ENCODE peak calls at places on chromosome 22, in seven cellular contexts. One of them, this sample, is unnamed.

GRCh38 chr22:18056161-18056666 is 21.6 kb upstream of the PEX26 start:
- DNase-seq in M059J: peak; percentile 86
- DNase-seq in RWPE1: no peak
- DNase-seq in MCF 10A: no peak
- DNase-seq in stimulated activated CD4-positive, alpha-beta T cell treated with anti-CD3 and anti-CD28 coated beads, Interleukin-1b, Interleukin-23, amount 100 ng/mL, for 4 hours: no peak
- DNase-seq in immature natural killer cell: no peak
- DNase-seq in ovary: no peak
- DNase-seq in this sample: peak; percentile 59

GRCh38 chr22:25764270-25765015 is 22.5 kb downstream of the MYO18B start:
- DNase-seq in M059J: peak; percentile 10
- DNase-seq in RWPE1: no peak
- DNase-seq in MCF 10A: no peak
- DNase-seq in stimulated activated CD4-positive, alpha-beta T cell treated with anti-CD3 and anti-CD28 coated beads, Interleukin-1b, Interleukin-23, amount 100 ng/mL, for 4 hours: no peak
- DNase-seq in immature natural killer cell: no peak
- DNase-seq in ovary: no peak
- DNase-seq in this sample: no peak

GRCh38 chr22:22395230-22395629 is 113.3 kb downstream of the ZNF280B start:
- DNase-seq in M059J: no peak
- DNase-seq in RWPE1: no peak
- DNase-seq in MCF 10A: no peak
- DNase-seq in stimulated activated CD4-positive, alpha-beta T cell treated with anti-CD3 and anti-CD28 coated beads, Interleukin-1b, Interleukin-23, amount 100 ng/mL, for 4 hours: no peak
- DNase-seq in immature natural killer cell: no peak
- DNase-seq in ovary: no peak
- DNase-seq in this sample: no peak

GRCh38 chr22:28883917-28884753 is 763 bp downstream of the ZNRF3 start:
- DNase-seq in M059J: peak; percentile 29
- DNase-seq in RWPE1: peak; percentile 19
- DNase-seq in MCF 10A: peak; percentile 35
- DNase-seq in stimulated activated CD4-positive, alpha-beta T cell treated with anti-CD3 and anti-CD28 coated beads, Interleukin-1b, Interleukin-23, amount 100 ng/mL, for 4 hours: peak; percentile 31
- DNase-seq in immature natural killer cell: peak; percentile 27
- DNase-seq in ovary: peak; percentile 71
- DNase-seq in this sample: no peak

GRCh38 chr22:28332410-28332809 is 347.2 kb downstream of the TTC28 start:
- DNase-seq in M059J: no peak
- DNase-seq in RWPE1: no peak
- DNase-seq in MCF 10A: no peak
- DNase-seq in stimulated activated CD4-positive, alpha-beta T cell treated with anti-CD3 and anti-CD28 coated beads, Interleukin-1b, Interleukin-23, amount 100 ng/mL, for 4 hours: no peak
- DNase-seq in immature natural killer cell: no peak
- DNase-seq in ovary: no peak
- DNase-seq in this sample: no peak

GRCh38 chr22:36587289-36588154 is 58.6 kb upstream of the EIF3D start:
- DNase-seq in M059J: peak; percentile 68
- DNase-seq in RWPE1: peak; percentile 35
- DNase-seq in MCF 10A: peak; percentile 27
- DNase-seq in stimulated activated CD4-positive, alpha-beta T cell treated with anti-CD3 and anti-CD28 coated beads, Interleukin-1b, Interleukin-23, amount 100 ng/mL, for 4 hours: no peak
- DNase-seq in immature natural killer cell: no peak
- DNase-seq in ovary: no peak
- DNase-seq in this sample: no peak

GRCh38 chr22:23121026-23121823 is 20.6 kb downstream of the RSPH14 start:
- DNase-seq in M059J: peak; percentile 16
- DNase-seq in RWPE1: no peak
- DNase-seq in MCF 10A: no peak
- DNase-seq in stimulated activated CD4-positive, alpha-beta T cell treated with anti-CD3 and anti-CD28 coated beads, Interleukin-1b, Interleukin-23, amount 100 ng/mL, for 4 hours: no peak
- DNase-seq in immature natural killer cell: no peak
- DNase-seq in ovary: no peak
- DNase-seq in this sample: no peak

GRCh38 chr22:38756631-38757463 is 1.0 kb upstream of the SUN2 start:
- DNase-seq in M059J: no peak
- DNase-seq in RWPE1: no peak
- DNase-seq in MCF 10A: no peak
- DNase-seq in stimulated activated CD4-positive, alpha-beta T cell treated with anti-CD3 and anti-CD28 coated beads, Interleukin-1b, Interleukin-23, amount 100 ng/mL, for 4 hours: no peak
- DNase-seq in immature natural killer cell: no peak
- DNase-seq in ovary: no peak
- DNase-seq in this sample: no peak

GRCh38 chr22:20463324-20464095 is 25.9 kb upstream of the SCARF2 start:
- DNase-seq in M059J: no peak
- DNase-seq in RWPE1: no peak
- DNase-seq in MCF 10A: no peak
- DNase-seq in stimulated activated CD4-positive, alpha-beta T cell treated with anti-CD3 and anti-CD28 coated beads, Interleukin-1b, Interleukin-23, amount 100 ng/mL, for 4 hours: no peak
- DNase-seq in immature natural killer cell: peak; percentile 27
- DNase-seq in ovary: no peak
- DNase-seq in this sample: no peak

GRCh38 chr22:21450320-21450831 is 16.8 kb upstream of the TMEM191C start:
- DNase-seq in M059J: no peak
- DNase-seq in RWPE1: no peak
- DNase-seq in MCF 10A: no peak
- DNase-seq in stimulated activated CD4-positive, alpha-beta T cell treated with anti-CD3 and anti-CD28 coated beads, Interleukin-1b, Interleukin-23, amount 100 ng/mL, for 4 hours: no peak
- DNase-seq in immature natural killer cell: no peak
- DNase-seq in ovary: peak; percentile 26
- DNase-seq in this sample: no peak

GRCh38 chr22:33648478-33648877 is 271.8 kb downstream of the LARGE1 start:
- DNase-seq in M059J: no peak
- DNase-seq in RWPE1: no peak
- DNase-seq in MCF 10A: no peak
- DNase-seq in stimulated activated CD4-positive, alpha-beta T cell treated with anti-CD3 and anti-CD28 coated beads, Interleukin-1b, Interleukin-23, amount 100 ng/mL, for 4 hours: no peak
- DNase-seq in immature natural killer cell: no peak
- DNase-seq in ovary: no peak
- DNase-seq in this sample: no peak

GRCh38 chr22:46381142-46381541 is 45.6 kb downstream of the TRMU start:
- DNase-seq in M059J: peak; percentile 73
- DNase-seq in RWPE1: no peak
- DNase-seq in MCF 10A: peak; percentile 24
- DNase-seq in stimulated activated CD4-positive, alpha-beta T cell treated with anti-CD3 and anti-CD28 coated beads, Interleukin-1b, Interleukin-23, amount 100 ng/mL, for 4 hours: no peak
- DNase-seq in immature natural killer cell: no peak
- DNase-seq in ovary: no peak
- DNase-seq in this sample: peak; percentile 71

GRCh38 chr22:45575173-45575572 is 72.5 kb downstream of the FBLN1 start:
- DNase-seq in M059J: no peak
- DNase-seq in RWPE1: no peak
- DNase-seq in MCF 10A: no peak
- DNase-seq in stimulated activated CD4-positive, alpha-beta T cell treated with anti-CD3 and anti-CD28 coated beads, Interleukin-1b, Interleukin-23, amount 100 ng/mL, for 4 hours: no peak
- DNase-seq in immature natural killer cell: no peak
- DNase-seq in ovary: no peak
- DNase-seq in this sample: no peak

GRCh38 chr22:16963189-16963945 is 44.7 kb downstream of the GAB4 start:
- DNase-seq in M059J: no peak
- DNase-seq in RWPE1: no peak
- DNase-seq in MCF 10A: no peak
- DNase-seq in stimulated activated CD4-positive, alpha-beta T cell treated with anti-CD3 and anti-CD28 coated beads, Interleukin-1b, Interleukin-23, amount 100 ng/mL, for 4 hours: no peak
- DNase-seq in immature natural killer cell: no peak
- DNase-seq in ovary: no peak
- DNase-seq in this sample: no peak

GRCh38 chr22:44793506-44794225 is 41.3 kb downstream of the ARHGAP8 start:
- DNase-seq in M059J: no peak
- DNase-seq in RWPE1: no peak
- DNase-seq in MCF 10A: no peak
- DNase-seq in stimulated activated CD4-positive, alpha-beta T cell treated with anti-CD3 and anti-CD28 coated beads, Interleukin-1b, Interleukin-23, amount 100 ng/mL, for 4 hours: no peak
- DNase-seq in immature natural killer cell: no peak
- DNase-seq in ovary: no peak
- DNase-seq in this sample: no peak

GRCh38 chr22:44686873-44687600 is 15.0 kb upstream of the PRR5 start:
- DNase-seq in M059J: no peak
- DNase-seq in RWPE1: no peak
- DNase-seq in MCF 10A: no peak
- DNase-seq in stimulated activated CD4-positive, alpha-beta T cell treated with anti-CD3 and anti-CD28 coated beads, Interleukin-1b, Interleukin-23, amount 100 ng/mL, for 4 hours: no peak
- DNase-seq in immature natural killer cell: no peak
- DNase-seq in ovary: no peak
- DNase-seq in this sample: peak; percentile 41

GRCh38 chr22:24822471-24822870 is 16.5 kb downstream of the SGSM1 start:
- DNase-seq in M059J: no peak
- DNase-seq in RWPE1: no peak
- DNase-seq in MCF 10A: no peak
- DNase-seq in stimulated activated CD4-positive, alpha-beta T cell treated with anti-CD3 and anti-CD28 coated beads, Interleukin-1b, Interleukin-23, amount 100 ng/mL, for 4 hours: no peak
- DNase-seq in immature natural killer cell: no peak
- DNase-seq in ovary: no peak
- DNase-seq in this sample: no peak

GRCh38 chr22:48968201-48968959 is 859.3 kb downstream of the BRD1 start:
- DNase-seq in M059J: no peak
- DNase-seq in RWPE1: no peak
- DNase-seq in MCF 10A: no peak
- DNase-seq in stimulated activated CD4-positive, alpha-beta T cell treated with anti-CD3 and anti-CD28 coated beads, Interleukin-1b, Interleukin-23, amount 100 ng/mL, for 4 hours: peak; percentile 7
- DNase-seq in immature natural killer cell: no peak
- DNase-seq in ovary: no peak
- DNase-seq in this sample: peak; percentile 1

GRCh38 chr22:17808688-17809403 is 34.6 kb upstream of the BID start:
- DNase-seq in M059J: no peak
- DNase-seq in RWPE1: no peak
- DNase-seq in MCF 10A: no peak
- DNase-seq in stimulated activated CD4-positive, alpha-beta T cell treated with anti-CD3 and anti-CD28 coated beads, Interleukin-1b, Interleukin-23, amount 100 ng/mL, for 4 hours: no peak
- DNase-seq in immature natural killer cell: no peak
- DNase-seq in ovary: no peak
- DNase-seq in this sample: no peak

GRCh38 chr22:31933816-31934482 is 10.4 kb upstream of the YWHAH start:
- DNase-seq in M059J: no peak
- DNase-seq in RWPE1: no peak
- DNase-seq in MCF 10A: no peak
- DNase-seq in stimulated activated CD4-positive, alpha-beta T cell treated with anti-CD3 and anti-CD28 coated beads, Interleukin-1b, Interleukin-23, amount 100 ng/mL, for 4 hours: no peak
- DNase-seq in immature natural killer cell: no peak
- DNase-seq in ovary: no peak
- DNase-seq in this sample: no peak

GRCh38 chr22:50317178-50317577 is 9.6 kb downstream of the DENND6B start:
- DNase-seq in M059J: no peak
- DNase-seq in RWPE1: no peak
- DNase-seq in MCF 10A: no peak
- DNase-seq in stimulated activated CD4-positive, alpha-beta T cell treated with anti-CD3 and anti-CD28 coated beads, Interleukin-1b, Interleukin-23, amount 100 ng/mL, for 4 hours: no peak
- DNase-seq in immature natural killer cell: no peak
- DNase-seq in ovary: no peak
- DNase-seq in this sample: no peak

GRCh38 chr22:49042066-49042465 is 785.6 kb downstream of the BRD1 start:
- DNase-seq in M059J: no peak
- DNase-seq in RWPE1: no peak
- DNase-seq in MCF 10A: no peak
- DNase-seq in stimulated activated CD4-positive, alpha-beta T cell treated with anti-CD3 and anti-CD28 coated beads, Interleukin-1b, Interleukin-23, amount 100 ng/mL, for 4 hours: no peak
- DNase-seq in immature natural killer cell: no peak
- DNase-seq in ovary: no peak
- DNase-seq in this sample: no peak

GRCh38 chr22:19815093-19815822 is 39.4 kb downstream of the GNB1L start:
- DNase-seq in M059J: no peak
- DNase-seq in RWPE1: no peak
- DNase-seq in MCF 10A: no peak
- DNase-seq in stimulated activated CD4-positive, alpha-beta T cell treated with anti-CD3 and anti-CD28 coated beads, Interleukin-1b, Interleukin-23, amount 100 ng/mL, for 4 hours: no peak
- DNase-seq in immature natural killer cell: no peak
- DNase-seq in ovary: no peak
- DNase-seq in this sample: no peak

GRCh38 chr22:47288640-47289039 is 526.2 kb downstream of the TBC1D22A start:
- DNase-seq in M059J: no peak
- DNase-seq in RWPE1: no peak
- DNase-seq in MCF 10A: no peak
- DNase-seq in stimulated activated CD4-positive, alpha-beta T cell treated with anti-CD3 and anti-CD28 coated beads, Interleukin-1b, Interleukin-23, amount 100 ng/mL, for 4 hours: no peak
- DNase-seq in immature natural killer cell: no peak
- DNase-seq in ovary: no peak
- DNase-seq in this sample: no peak

GRCh38 chr22:33270596-33270995 is 212.4 kb upstream of the SYN3 start:
- DNase-seq in M059J: no peak
- DNase-seq in RWPE1: no peak
- DNase-seq in MCF 10A: no peak
- DNase-seq in stimulated activated CD4-positive, alpha-beta T cell treated with anti-CD3 and anti-CD28 coated beads, Interleukin-1b, Interleukin-23, amount 100 ng/mL, for 4 hours: no peak
- DNase-seq in immature natural killer cell: no peak
- DNase-seq in ovary: no peak
- DNase-seq in this sample: no peak

GRCh38 chr22:29256606-29257325 is 11.0 kb downstream of the RHBDD3 start:
- DNase-seq in M059J: no peak
- DNase-seq in RWPE1: no peak
- DNase-seq in MCF 10A: no peak
- DNase-seq in stimulated activated CD4-positive, alpha-beta T cell treated with anti-CD3 and anti-CD28 coated beads, Interleukin-1b, Interleukin-23, amount 100 ng/mL, for 4 hours: no peak
- DNase-seq in immature natural killer cell: no peak
- DNase-seq in ovary: no peak
- DNase-seq in this sample: no peak

GRCh38 chr22:19122143-19122751 is at the start of gene DGCR2:
- DNase-seq in M059J: peak; percentile 89
- DNase-seq in RWPE1: peak; percentile 95
- DNase-seq in MCF 10A: peak; percentile 97
- DNase-seq in stimulated activated CD4-positive, alpha-beta T cell treated with anti-CD3 and anti-CD28 coated beads, Interleukin-1b, Interleukin-23, amount 100 ng/mL, for 4 hours: peak; percentile 97
- DNase-seq in immature natural killer cell: peak; percentile 93
- DNase-seq in ovary: peak; percentile 98
- DNase-seq in this sample: peak; percentile 83

GRCh38 chr22:35397095-35397904 is 2.6 kb upstream of the MCM5 start:
- DNase-seq in M059J: peak; percentile 65
- DNase-seq in RWPE1: no peak
- DNase-seq in MCF 10A: no peak
- DNase-seq in stimulated activated CD4-positive, alpha-beta T cell treated with anti-CD3 and anti-CD28 coated beads, Interleukin-1b, Interleukin-23, amount 100 ng/mL, for 4 hours: no peak
- DNase-seq in immature natural killer cell: no peak
- DNase-seq in ovary: peak; percentile 66
- DNase-seq in this sample: no peak

GRCh38 chr22:21936151-21936778 is 16.4 kb downstream of the PPM1F start:
- DNase-seq in M059J: no peak
- DNase-seq in RWPE1: no peak
- DNase-seq in MCF 10A: no peak
- DNase-seq in stimulated activated CD4-positive, alpha-beta T cell treated with anti-CD3 and anti-CD28 coated beads, Interleukin-1b, Interleukin-23, amount 100 ng/mL, for 4 hours: no peak
- DNase-seq in immature natural killer cell: no peak
- DNase-seq in ovary: no peak
- DNase-seq in this sample: no peak

GRCh38 chr22:36536717-36537116 is 7.8 kb upstream of the EIF3D start:
- DNase-seq in M059J: no peak
- DNase-seq in RWPE1: no peak
- DNase-seq in MCF 10A: no peak
- DNase-seq in stimulated activated CD4-positive, alpha-beta T cell treated with anti-CD3 and anti-CD28 coated beads, Interleukin-1b, Interleukin-23, amount 100 ng/mL, for 4 hours: no peak
- DNase-seq in immature natural killer cell: no peak
- DNase-seq in ovary: no peak
- DNase-seq in this sample: no peak

GRCh38 chr22:31448382-31448781 is 41.3 kb downstream of the EIF4ENIF1 start:
- DNase-seq in M059J: no peak
- DNase-seq in RWPE1: no peak
- DNase-seq in MCF 10A: no peak
- DNase-seq in stimulated activated CD4-positive, alpha-beta T cell treated with anti-CD3 and anti-CD28 coated beads, Interleukin-1b, Interleukin-23, amount 100 ng/mL, for 4 hours: no peak
- DNase-seq in immature natural killer cell: no peak
- DNase-seq in ovary: no peak
- DNase-seq in this sample: no peak